ENCODE peak calls at places on chromosomes 11 and 22, in four cellular contexts. One of them, this sample, is unnamed.

GRCh38 chr11:119800171-119800570 is 71.2 kb upstream of the NECTIN1 start:
- DNase-seq in DMS79: peak
- DNase-seq in coronary artery: no peak
- DNase-seq in astrocyte: peak
- DNase-seq in this sample: no peak

GRCh38 chr11:76237914-76238313 is 31.6 kb upstream of the WNT11 start:
- DNase-seq in DMS79: no peak
- DNase-seq in coronary artery: no peak
- DNase-seq in astrocyte: no peak
- DNase-seq in this sample: no peak

GRCh38 chr11:65536412-65537295 is 11.8 kb downstream of the SCYL1 start:
- DNase-seq in DMS79: no peak
- DNase-seq in coronary artery: no peak
- DNase-seq in astrocyte: no peak
- DNase-seq in this sample: no peak

GRCh38 chr11:4926607-4927006 is 2.5 kb upstream of the OR51G1 start:
- DNase-seq in DMS79: no peak
- DNase-seq in coronary artery: no peak
- DNase-seq in astrocyte: no peak
- DNase-seq in this sample: no peak

GRCh38 chr11:115333106-115333505 is 171.1 kb downstream of the CADM1 start:
- DNase-seq in DMS79: peak
- DNase-seq in coronary artery: no peak
- DNase-seq in astrocyte: peak
- DNase-seq in this sample: no peak

GRCh38 chr22:49500076-49500460 is 327.6 kb downstream of the BRD1 start:
- DNase-seq in DMS79: no peak
- DNase-seq in coronary artery: no peak
- DNase-seq in astrocyte: no peak
- DNase-seq in this sample: no peak

GRCh38 chr11:40037005-40037404 is 1422.4 kb downstream of the LRRC4C start:
- DNase-seq in DMS79: no peak
- DNase-seq in coronary artery: no peak
- DNase-seq in astrocyte: peak
- DNase-seq in this sample: no peak

GRCh38 chr11:47626234-47626633 is 16.1 kb downstream of the MTCH2 start:
- DNase-seq in DMS79: no peak
- DNase-seq in coronary artery: no peak
- DNase-seq in astrocyte: no peak
- DNase-seq in this sample: no peak

GRCh38 chr11:69934861-69935494 is 115.8 kb upstream of the FGF3 start:
- DNase-seq in DMS79: no peak
- DNase-seq in coronary artery: no peak
- DNase-seq in astrocyte: peak
- DNase-seq in this sample: no peak

GRCh38 chr11:9219572-9219971 is 45.6 kb downstream of the DENND5A start:
- DNase-seq in DMS79: no peak
- DNase-seq in coronary artery: no peak
- DNase-seq in astrocyte: peak
- DNase-seq in this sample: no peak

GRCh38 chr11:91694331-91694730 is 530.3 kb upstream of the FAT3 start:
- DNase-seq in DMS79: no peak
- DNase-seq in coronary artery: no peak
- DNase-seq in astrocyte: no peak
- DNase-seq in this sample: no peak

GRCh38 chr22:37202001-37202555 is 10.2 kb downstream of the SSTR3 start:
- DNase-seq in DMS79: no peak
- DNase-seq in coronary artery: no peak
- DNase-seq in astrocyte: no peak
- DNase-seq in this sample: no peak

GRCh38 chr22:48318575-48319320 is 1508.9 kb downstream of the BRD1 start:
- DNase-seq in DMS79: no peak
- DNase-seq in coronary artery: no peak
- DNase-seq in astrocyte: no peak
- DNase-seq in this sample: no peak

GRCh38 chr11:125170406-125171031 is 6.0 kb downstream of the PKNOX2 start:
- DNase-seq in DMS79: no peak
- DNase-seq in coronary artery: peak
- DNase-seq in astrocyte: peak
- DNase-seq in this sample: no peak

GRCh38 chr11:36312593-36312990 is 16.5 kb downstream of the PRR5L start:
- DNase-seq in DMS79: no peak
- DNase-seq in coronary artery: no peak
- DNase-seq in astrocyte: peak
- DNase-seq in this sample: no peak

GRCh38 chr11:67504023-67504949 is 877 bp downstream of the PITPNM1 start:
- DNase-seq in DMS79: peak
- DNase-seq in coronary artery: no peak
- DNase-seq in astrocyte: no peak
- DNase-seq in this sample: no peak

GRCh38 chr11:78397398-78397797 is 20.2 kb downstream of the GAB2 start:
- DNase-seq in DMS79: no peak
- DNase-seq in coronary artery: no peak
- DNase-seq in astrocyte: no peak
- DNase-seq in this sample: no peak

GRCh38 chr11:77093987-77094840 is 8.4 kb upstream of the OMP start:
- DNase-seq in DMS79: no peak
- DNase-seq in coronary artery: no peak
- DNase-seq in astrocyte: no peak
- DNase-seq in this sample: no peak

GRCh38 chr11:73163638-73164174 is 21.6 kb upstream of the FCHSD2 start:
- DNase-seq in DMS79: no peak
- DNase-seq in coronary artery: peak
- DNase-seq in astrocyte: no peak
- DNase-seq in this sample: no peak

This sample was measured in GM18507.